ENCODE peak calls at places on chromosome 6, in six cellular contexts. F is body of pancreas, K is pancreas, N is hepatocyte, T is fibroblast of the aortic adventitia, O is prostate gland. C is an unnamed sample.

GRCh38 chr6:11712760-11713159 is 65.8 kb downstream of the ADTRP start:
- DNase-seq in F (peak; percentile 57), K (no peak), N (no peak), T (peak; percentile 57), O (no peak), C (no peak)

GRCh38 chr6:2868637-2869379 is 27.1 kb upstream of the SERPINB1 start:
- DNase-seq in F (no peak), K (no peak), N (no peak), T (no peak), O (no peak), C (no peak)

GRCh38 chr6:56659721-56660373 is 17.2 kb upstream of the DST start:
- DNase-seq in F (no peak), K (no peak), N (no peak), T (no peak), O (no peak), C (no peak)

GRCh38 chr6:108302371-108302770 is 7.5 kb downstream of the AFG1L start:
- DNase-seq in F (no peak), K (no peak), N (peak; percentile 25), T (no peak), O (no peak), C (no peak)

GRCh38 chr6:11069760-11070159 is 23.9 kb upstream of the SMIM13 start:
- DNase-seq in F (no peak), K (no peak), N (no peak), T (no peak), O (no peak), C (no peak)

GRCh38 chr6:1136415-1136774 is 175.5 kb upstream of the FOXQ1 start:
- DNase-seq in F (peak; percentile 44), K (no peak), N (no peak), T (peak; percentile 93), O (peak; percentile 33), C (no peak)

GRCh38 chr6:140921366-140922226 is 1211.1 kb upstream of the GJE1 start:
- DNase-seq in F (peak; percentile 34), K (no peak), N (peak; percentile 79), T (peak; percentile 87), O (peak; percentile 31), C (no peak)

GRCh38 chr6:99614430-99615161 is 8.0 kb downstream of the PRDM13 start:
- DNase-seq in F (no peak), K (no peak), N (peak; percentile 29), T (no peak), O (no peak), C (no peak)

GRCh38 chr6:125132058-125132457 is 21.5 kb upstream of the TPD52L1 start:
- DNase-seq in F (no peak), K (no peak), N (no peak), T (no peak), O (no peak), C (no peak)

GRCh38 chr6:148698671-148699180 is 48.1 kb upstream of the UST start:
- DNase-seq in F (no peak), K (no peak), N (no peak), T (no peak), O (no peak), C (no peak)

GRCh38 chr6:5645275-5645674 is 361.4 kb downstream of the NRN1 start:
- DNase-seq in F (no peak), K (no peak), N (no peak), T (no peak), O (no peak), C (no peak)

GRCh38 chr6:68976260-68976659 is 341.2 kb downstream of the ADGRB3 start:
- DNase-seq in F (no peak), K (no peak), N (no peak), T (no peak), O (no peak), C (no peak)

GRCh38 chr6:40436685-40437604 is 150.2 kb downstream of the LRFN2 start:
- DNase-seq in F (no peak), K (no peak), N (no peak), T (peak; percentile 0), O (no peak), C (no peak)

GRCh38 chr6:111157412-111157811 is 70.1 kb downstream of the SLC16A10 start:
- DNase-seq in F (no peak), K (no peak), N (no peak), T (no peak), O (no peak), C (no peak)

GRCh38 chr6:129032602-129033001 is 149.7 kb downstream of the LAMA2 start:
- DNase-seq in F (peak; percentile 5), K (no peak), N (no peak), T (peak; percentile 52), O (no peak), C (no peak)

GRCh38 chr6:15227827-15228318 is 18.0 kb upstream of the JARID2 start:
- DNase-seq in F (no peak), K (no peak), N (no peak), T (no peak), O (no peak), C (no peak)

GRCh38 chr6:41536884-41537347 is 9.3 kb upstream of the FOXP4 start:
- DNase-seq in F (peak; percentile 93), K (peak; percentile 93), N (peak; percentile 41), T (no peak), O (peak; percentile 81), C (no peak)

GRCh38 chr6:117317261-117317660 is 51.9 kb downstream of the VGLL2 start:
- DNase-seq in F (no peak), K (no peak), N (peak; percentile 49), T (peak; percentile 21), O (no peak), C (no peak)
- TF ChIP-seq CTCF in F (peak; percentile 48), K (no peak), N (peak; percentile 60), T (peak; percentile 32), O (peak; percentile 23), C (peak; percentile 65)

DNA sequence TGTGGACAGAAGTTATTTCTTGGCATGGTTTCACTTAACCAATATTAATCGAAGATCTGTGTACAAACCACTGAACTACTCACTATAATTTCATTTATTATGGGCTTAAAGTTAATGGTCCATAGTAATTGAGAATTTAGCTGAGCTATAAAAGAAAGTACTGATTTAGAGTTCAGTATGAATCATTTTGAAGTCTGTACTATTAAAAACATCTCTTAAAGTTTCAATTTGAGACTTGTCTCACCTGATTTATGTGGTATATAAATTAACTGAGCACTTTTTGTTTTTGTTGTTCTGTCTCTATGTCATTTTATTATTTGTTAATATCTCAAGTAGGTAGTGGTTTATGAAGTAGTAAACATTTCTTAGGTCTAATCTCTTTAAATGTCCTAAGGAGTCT is 24.9 kb downstream of the KPNA5 start:
- DNase-seq in F (no peak), K (no peak), N (no peak), T (no peak), O (no peak), C (no peak)
- TF ChIP-seq CTCF in F (no peak), K (no peak), N (no peak), T (no peak), O (no peak), C (no peak)

GRCh38 chr6:169912266-169913095 is 161.1 kb downstream of the ERMARD start:
- DNase-seq in F (no peak), K (no peak), N (no peak), T (no peak), O (no peak), C (no peak)

GRCh38 chr6:169917153-169917552 is 165.7 kb downstream of the ERMARD start:
- DNase-seq in F (no peak), K (no peak), N (no peak), T (no peak), O (no peak), C (no peak)

GRCh38 chr6:169911264-169912263 is 160.1 kb downstream of the ERMARD start:
- DNase-seq in F (no peak), K (no peak), N (no peak), T (no peak), O (no peak), C (no peak)

GRCh38 chr6:169915769-169916550 is 164.5 kb downstream of the ERMARD start:
- DNase-seq in F (no peak), K (peak; percentile 47), N (no peak), T (no peak), O (no peak), C (no peak)

GRCh38 chr6:169913096-169913615 is 161.7 kb downstream of the ERMARD start:
- DNase-seq in F (no peak), K (no peak), N (no peak), T (no peak), O (no peak), C (no peak)
- TF ChIP-seq CTCF in F (no peak), K (no peak), N (no peak), T (no peak), O (no peak), C (no peak)

DNA sequence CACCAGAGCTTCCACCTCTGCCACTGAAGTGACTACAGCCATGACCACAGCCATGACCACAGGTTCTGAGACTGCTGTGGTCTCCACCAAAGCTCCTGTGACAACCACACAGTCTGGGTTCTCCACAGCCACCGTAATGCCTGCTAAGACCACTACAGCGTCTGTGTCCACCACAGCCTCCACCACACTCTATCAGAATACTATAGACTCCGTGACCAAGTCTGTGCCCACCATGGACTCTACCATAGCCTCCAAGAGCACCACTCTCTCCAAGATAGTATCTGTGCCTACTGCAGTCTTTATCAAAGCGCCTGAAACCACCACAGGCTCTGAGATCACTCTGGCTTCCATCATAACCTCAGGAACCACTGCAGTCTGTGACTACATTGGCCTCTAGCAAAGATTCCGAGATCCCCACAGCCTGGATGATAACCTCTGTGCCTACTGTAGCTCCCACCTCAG is 18.3 kb upstream of the MUC21 start:
- DNase-seq in F (no peak), K (no peak), N (no peak), T (no peak), O (no peak), C (no peak)
- TF ChIP-seq CTCF in F (no peak), K (no peak), N (no peak), T (no peak), O (no peak), C (no peak)

GRCh38 chr6:113875470-113875869 is 18.3 kb downstream of the MARCKS start:
- DNase-seq in F (no peak), K (no peak), N (no peak), T (peak; percentile 66), O (no peak), C (no peak)

GRCh38 chr6:113871975-113872374 is 14.8 kb downstream of the MARCKS start:
- DNase-seq in F (no peak), K (no peak), N (no peak), T (no peak), O (no peak), C (no peak)

GRCh38 chr6:113879186-113880096 is 22.3 kb downstream of the MARCKS start:
- DNase-seq in F (peak; percentile 78), K (no peak), N (peak; percentile 83), T (peak; percentile 86), O (peak; percentile 55), C (peak; percentile 30)

GRCh38 chr6:113873043-113873667 is 16.0 kb downstream of the MARCKS start:
- DNase-seq in F (peak; percentile 73), K (peak; percentile 53), N (peak; percentile 42), T (no peak), O (no peak), C (no peak)

GRCh38 chr6:113876654-113877053 is 19.5 kb downstream of the MARCKS start:
- DNase-seq in F (no peak), K (no peak), N (no peak), T (peak; percentile 40), O (no peak), C (no peak)
- TF ChIP-seq CTCF in F (no peak), K (no peak), N (no peak), T (no peak), O (no peak), C (no peak)

DNA sequence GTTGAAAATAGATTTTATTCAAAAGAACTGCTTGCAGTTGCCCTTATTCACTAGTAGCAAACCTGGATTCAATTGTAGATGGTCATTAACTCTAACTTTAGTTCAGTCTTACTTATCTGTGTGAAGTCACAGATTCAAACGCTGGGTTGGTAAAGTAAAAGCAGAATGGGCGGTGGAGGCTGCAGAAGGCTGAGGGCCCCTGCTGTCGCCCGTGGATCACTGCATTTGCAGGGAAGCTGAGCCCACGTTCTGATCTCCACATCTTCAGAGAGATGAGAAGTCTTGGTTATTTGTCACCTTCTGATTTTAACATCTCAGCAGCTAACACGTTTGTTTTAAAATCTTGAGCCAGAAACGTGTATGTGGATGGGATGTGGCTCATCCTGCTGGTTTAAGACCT is 75.1 kb downstream of the SNX9 start:
- DNase-seq in F (no peak), K (no peak), N (no peak), T (no peak), O (no peak), C (no peak)
- TF ChIP-seq CTCF in F (no peak), K (no peak), N (no peak), T (no peak), O (no peak), C (no peak)

C was measured in neural crest cell.